ENCODE peak calls at places on chromosomes 16 and 17, in four cellular contexts. K, F, L and P are unnamed samples.
A peak's percentile ranks its signal among the peaks of the same experiment; 100 is the strongest.

GRCh38 chr17:17633310-17633709 is 41.8 kb upstream of the PEMT start:
- DNase-seq in K (no peak), F (no peak), L (no peak), P (no peak)

GRCh38 chr16:72856797-72857196 is 191.1 kb downstream of the ZFHX3 start:
- DNase-seq in K (no peak), F (peak; percentile 38), L (no peak), P (peak; percentile 26)

GRCh38 chr16:53754938-53755910 is 51.3 kb downstream of the FTO start:
- DNase-seq in K (no peak), F (peak; percentile 82), L (no peak), P (no peak)

GRCh38 chr16:64391009-64391663 is 730.7 kb downstream of the CDH11 start:
- DNase-seq in K (no peak), F (no peak), L (peak; percentile 59), P (no peak)

GRCh38 chr16:23527961-23528634 is 17.8 kb upstream of the GGA2 start:
- DNase-seq in K (no peak), F (no peak), L (no peak), P (no peak)

GRCh38 chr16:73071131-73071940 is 23.4 kb upstream of the ZFHX3 start:
- DNase-seq in K (peak; percentile 62), F (peak; percentile 49), L (peak; percentile 67), P (no peak)

GRCh38 chr16:57265850-57266530 is 18.5 kb downstream of the PLLP start:
- DNase-seq in K (no peak), F (peak; percentile 84), L (peak; percentile 83), P (no peak)

GRCh38 chr16:67208525-67208896 is 9.6 kb downstream of the ELMO3 start:
- DNase-seq in K (no peak), F (no peak), L (no peak), P (no peak)

GRCh38 chr17:66540131-66540781 is 237.8 kb downstream of the PRKCA start:
- DNase-seq in K (no peak), F (no peak), L (no peak), P (no peak)

GRCh38 chr16:54027126-54027922 is 259.3 kb downstream of the IRX3 start:
- DNase-seq in K (no peak), F (no peak), L (peak; percentile 31), P (no peak)

GRCh38 chr17:40317345-40317873 is 8.4 kb downstream of the RARA start:
- DNase-seq in K (peak; percentile 42), F (peak; percentile 81), L (peak; percentile 76), P (no peak)

GRCh38 chr16:3645504-3646347 is 8.8 kb upstream of the DNASE1 start:
- DNase-seq in K (no peak), F (peak; percentile 67), L (no peak), P (no peak)

GRCh38 chr17:51371732-51372151 is 111.4 kb downstream of the UTP18 start:
- DNase-seq in K (peak; percentile 29), F (no peak), L (peak; percentile 51), P (no peak)

GRCh38 chr17:79837888-79838540 is 1.2 kb downstream of the CBX4 start:
- DNase-seq in K (peak; percentile 31), F (no peak), L (no peak), P (no peak)

GRCh38 chr16:54052271-54052670 is 234.3 kb downstream of the IRX3 start:
- DNase-seq in K (no peak), F (no peak), L (no peak), P (no peak)

GRCh38 chr16:80511824-80512223 is 29.0 kb upstream of the DYNLRB2 start:
- DNase-seq in K (no peak), F (no peak), L (no peak), P (no peak)

GRCh38 chr16:79272141-79272577 is 328.4 kb downstream of the MAF start:
- DNase-seq in K (no peak), F (peak; percentile 63), L (no peak), P (no peak)

GRCh38 chr16:14098081-14098480 is 27.0 kb downstream of the MRTFB start:
- DNase-seq in K (no peak), F (no peak), L (no peak), P (no peak)

GRCh38 chr17:45160505-45161287 is 979 bp upstream of the HEXIM2 start:
- DNase-seq in K (peak; percentile 79), F (peak; percentile 81), L (peak; percentile 80), P (no peak)

GRCh38 chr16:46789499-46790414 is 41.2 kb downstream of the C16orf87 start:
- DNase-seq in K (peak; percentile 90), F (peak; percentile 91), L (peak; percentile 80), P (peak; percentile 59)

GRCh38 chr17:27473748-27474609 is 17.7 kb downstream of the KSR1 start:
- DNase-seq in K (peak; percentile 46), F (peak; percentile 74), L (peak; percentile 84), P (no peak)

GRCh38 chr17:4772235-4772613 is 538 bp downstream of the TM4SF5 start:
- DNase-seq in K (no peak), F (peak; percentile 77), L (no peak), P (no peak)

GRCh38 chr17:44651228-44651627 is 5.0 kb upstream of the MEIOC start:
- DNase-seq in K (no peak), F (no peak), L (no peak), P (no peak)

GRCh38 chr16:22635345-22635744 is 124.7 kb downstream of the NPIPB5 start:
- DNase-seq in K (no peak), F (no peak), L (no peak), P (no peak)

DNA sequence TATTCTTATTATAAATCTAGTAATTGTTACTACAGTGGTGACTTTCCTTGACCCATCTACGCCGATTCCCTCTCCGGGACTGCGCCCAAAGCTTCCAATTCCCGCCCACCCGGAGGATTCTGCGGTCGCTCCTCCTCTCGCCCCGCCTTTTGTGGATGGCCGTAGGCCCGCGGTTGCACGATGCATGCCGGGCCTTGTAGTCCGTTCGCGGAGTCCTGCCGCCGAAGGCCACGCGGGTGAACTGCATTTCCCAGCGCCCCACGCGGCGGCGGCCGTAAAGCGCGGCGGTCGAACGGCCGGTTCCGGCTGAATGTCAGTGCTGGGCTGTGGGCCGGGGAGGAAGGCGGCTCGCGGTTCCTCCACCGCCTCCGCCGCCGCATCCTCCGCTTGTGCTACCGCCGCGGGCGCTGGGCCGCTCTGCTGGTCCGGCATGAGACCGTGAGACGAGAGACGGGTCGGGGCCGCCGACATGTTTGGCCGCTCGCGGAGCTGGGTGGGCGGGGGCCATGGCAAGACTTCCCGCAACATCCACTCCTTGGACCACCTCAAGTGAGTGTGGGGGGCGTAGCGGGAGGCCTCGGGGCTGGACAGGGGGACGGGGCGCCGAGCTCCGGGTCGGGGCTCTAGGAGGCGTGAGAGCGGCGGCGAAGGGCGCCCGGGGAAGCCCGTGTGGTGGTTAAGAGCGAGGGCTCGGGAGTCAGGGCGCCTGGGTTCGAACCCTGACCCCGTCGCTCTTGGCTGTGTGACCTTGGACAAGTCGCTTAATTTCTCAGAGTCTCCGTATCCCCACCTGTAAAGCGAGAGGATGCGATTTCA is at the start of gene CLEC16A:
- DNase-seq in K (peak; percentile 99), F (peak; percentile 98), L (peak; percentile 98), P (peak; percentile 81)
- TF ChIP-seq POLR2A in K (peak; percentile 84), F (peak; percentile 88), L (peak; percentile 52), P (peak; percentile 70)

GRCh38 chr17:42389902-42390301 is 1.7 kb upstream of the STAT3 start:
- DNase-seq in K (no peak), F (peak; percentile 39), L (no peak), P (no peak)

GRCh38 chr17:42387221-42387657 is 1.0 kb downstream of the STAT3 start:
- DNase-seq in K (no peak), F (peak; percentile 44), L (peak; percentile 64), P (no peak)

GRCh38 chr17:42387663-42388380 is 420 bp downstream of the STAT3 start:
- DNase-seq in K (peak; percentile 55), F (peak; percentile 73), L (peak; percentile 41), P (no peak)

GRCh38 chr17:42389135-42389417 is 834 bp upstream of the STAT3 start:
- DNase-seq in K (no peak), F (no peak), L (no peak), P (no peak)

GRCh38 chr17:42388381-42389134 is at the start of gene STAT3:
- DNase-seq in K (peak; percentile 100), F (peak; percentile 100), L (peak; percentile 100), P (peak; percentile 94)
- TF ChIP-seq POLR2A in K (peak; percentile 97), F (peak; percentile 97), L (peak; percentile 84), P (peak; percentile 58)

GRCh38 chr17:50060951-50061712 is 5.2 kb downstream of the ITGA3 start:
- DNase-seq in K (no peak), F (no peak), L (no peak), P (no peak)

GRCh38 chr17:50063516-50064252 is 7.8 kb downstream of the ITGA3 start:
- DNase-seq in K (no peak), F (no peak), L (no peak), P (no peak)

GRCh38 chr17:50065056-50065455 is 9.1 kb downstream of the ITGA3 start:
- DNase-seq in K (no peak), F (no peak), L (no peak), P (no peak)

GRCh38 chr17:50064253-50064991 is 8.5 kb downstream of the ITGA3 start:
- DNase-seq in K (no peak), F (no peak), L (peak; percentile 82), P (no peak)

GRCh38 chr17:50062323-50063243 is 6.7 kb downstream of the ITGA3 start:
- DNase-seq in K (no peak), F (peak; percentile 78), L (no peak), P (no peak)
- TF ChIP-seq POLR2A in K (no peak), F (peak; percentile 31), L (no peak), P (no peak)

GRCh38 chr16:17617021-17617420 is 146.3 kb upstream of the XYLT1 start:
- DNase-seq in K (no peak), F (no peak), L (no peak), P (no peak)
- TF ChIP-seq POLR2A in K (no peak), F (no peak), L (no peak), P (no peak)

GRCh38 chr16:8885674-8886592 is 3.8 kb downstream of the LITAFD start:
- DNase-seq in K (peak; percentile 34), F (peak; percentile 72), L (peak; percentile 48), P (no peak)

GRCh38 chr16:8887952-8888560 is 5.9 kb downstream of the LITAFD start:
- DNase-seq in K (peak; percentile 70), F (no peak), L (no peak), P (no peak)

GRCh38 chr16:8886593-8887437 is 4.7 kb downstream of the LITAFD start:
- DNase-seq in K (peak; percentile 11), F (no peak), L (no peak), P (no peak)

GRCh38 chr16:8888951-8889892 is 7.1 kb downstream of the LITAFD start:
- DNase-seq in K (no peak), F (no peak), L (no peak), P (no peak)

DNA sequence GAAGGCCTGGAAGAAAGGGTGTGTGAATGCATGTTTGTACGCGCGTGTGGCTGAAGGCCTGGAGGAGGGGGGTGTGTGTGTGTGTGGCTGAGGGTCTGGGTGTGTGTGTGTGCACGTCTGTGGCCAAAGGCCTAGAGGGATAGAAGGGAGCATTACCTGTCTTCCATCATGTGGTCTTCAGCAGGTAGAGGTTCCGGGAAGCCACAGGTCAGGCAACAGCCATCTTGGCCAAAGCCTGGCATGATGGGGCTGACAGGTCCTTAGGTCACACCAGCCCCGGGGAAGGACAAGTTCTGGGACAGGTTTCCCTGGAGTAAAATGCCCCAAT is 5.3 kb downstream of the LITAFD start:
- DNase-seq in K (no peak), F (no peak), L (no peak), P (no peak)
- TF ChIP-seq POLR2A in K (no peak), F (no peak), L (no peak), P (peak; percentile 48)